ENCODE peak calls at places on chromosome 16, in six cellular contexts. One of them, this sample, is unnamed.

GRCh38 chr16:68289621-68290329 is 21.0 kb downstream of the SLC7A6OS start:
- ATAC-seq in GM12878: peak; percentile 95
- ATAC-seq in A549: no peak
- ATAC-seq in HepG2: no peak
- ATAC-seq in upper lobe of left lung: no peak
- ATAC-seq in K562: peak; percentile 98
- ATAC-seq in this sample: no peak

GRCh38 chr16:792221-792995 is 4.0 kb downstream of the CHTF18 start:
- ATAC-seq in GM12878: no peak
- ATAC-seq in A549: no peak
- ATAC-seq in HepG2: no peak
- ATAC-seq in upper lobe of left lung: no peak
- ATAC-seq in K562: no peak
- ATAC-seq in this sample: no peak

GRCh38 chr16:50585331-50585776 is 37.2 kb downstream of the NKD1 start:
- ATAC-seq in GM12878: no peak
- ATAC-seq in A549: no peak
- ATAC-seq in HepG2: peak; percentile 20
- ATAC-seq in upper lobe of left lung: peak; percentile 78
- ATAC-seq in K562: no peak
- ATAC-seq in this sample: peak; percentile 92

GRCh38 chr16:69340095-69340644 is 598 bp downstream of the NIP7 start:
- ATAC-seq in GM12878: peak; percentile 3
- ATAC-seq in A549: no peak
- ATAC-seq in HepG2: peak; percentile 45
- ATAC-seq in upper lobe of left lung: peak; percentile 13
- ATAC-seq in K562: peak; percentile 17
- ATAC-seq in this sample: no peak

GRCh38 chr16:19085679-19086200 is 18.3 kb downstream of the COQ7 start:
- ATAC-seq in GM12878: no peak
- ATAC-seq in A549: no peak
- ATAC-seq in HepG2: peak; percentile 18
- ATAC-seq in upper lobe of left lung: peak; percentile 9
- ATAC-seq in K562: peak; percentile 76
- ATAC-seq in this sample: no peak

GRCh38 chr16:14650629-14651028 is 17.9 kb downstream of the BFAR start:
- ATAC-seq in GM12878: no peak
- ATAC-seq in A549: no peak
- ATAC-seq in HepG2: no peak
- ATAC-seq in upper lobe of left lung: no peak
- ATAC-seq in K562: no peak
- ATAC-seq in this sample: no peak

GRCh38 chr16:74862743-74863244 is 88.2 kb upstream of the FA2H start:
- ATAC-seq in GM12878: peak; percentile 97
- ATAC-seq in A549: peak; percentile 88
- ATAC-seq in HepG2: peak; percentile 66
- ATAC-seq in upper lobe of left lung: peak; percentile 75
- ATAC-seq in K562: peak; percentile 89
- ATAC-seq in this sample: no peak

GRCh38 chr16:4556580-4556979 is 440 bp downstream of the C16orf96 start:
- ATAC-seq in GM12878: no peak
- ATAC-seq in A549: peak; percentile 41
- ATAC-seq in HepG2: no peak
- ATAC-seq in upper lobe of left lung: peak; percentile 23
- ATAC-seq in K562: no peak
- ATAC-seq in this sample: no peak

GRCh38 chr16:1746693-1747195 is 24.6 kb downstream of the NME3 start:
- ATAC-seq in GM12878: no peak
- ATAC-seq in A549: peak; percentile 60
- ATAC-seq in HepG2: no peak
- ATAC-seq in upper lobe of left lung: no peak
- ATAC-seq in K562: no peak
- ATAC-seq in this sample: no peak

GRCh38 chr16:17369441-17369951 is 101.3 kb downstream of the XYLT1 start:
- ATAC-seq in GM12878: peak; percentile 94
- ATAC-seq in A549: no peak
- ATAC-seq in HepG2: no peak
- ATAC-seq in upper lobe of left lung: peak; percentile 81
- ATAC-seq in K562: no peak
- ATAC-seq in this sample: peak; percentile 39
- TF ChIP-seq EP300 in GM12878: no peak
- TF ChIP-seq EP300 in A549: no peak
- TF ChIP-seq EP300 in HepG2: no peak
- TF ChIP-seq EP300 in upper lobe of left lung: no peak
- TF ChIP-seq EP300 in K562: no peak
- TF ChIP-seq EP300 in this sample: no peak

GRCh38 chr16:31192856-31193642 is 9.5 kb downstream of the PYCARD start:
- ATAC-seq in GM12878: no peak
- ATAC-seq in A549: no peak
- ATAC-seq in HepG2: no peak
- ATAC-seq in upper lobe of left lung: no peak
- ATAC-seq in K562: no peak
- ATAC-seq in this sample: no peak
- TF ChIP-seq POLR2A in GM12878: no peak
- TF ChIP-seq POLR2A in A549: no peak
- TF ChIP-seq POLR2A in HepG2: no peak
- TF ChIP-seq POLR2A in upper lobe of left lung: no peak
- TF ChIP-seq POLR2A in K562: peak; percentile 36
- TF ChIP-seq POLR2A in this sample: no peak

GRCh38 chr16:17380613-17381012 is 90.1 kb downstream of the XYLT1 start:
- ATAC-seq in GM12878: no peak
- ATAC-seq in A549: no peak
- ATAC-seq in HepG2: no peak
- ATAC-seq in upper lobe of left lung: no peak
- ATAC-seq in K562: no peak
- ATAC-seq in this sample: peak; percentile 31
- TF ChIP-seq EP300 in GM12878: no peak
- TF ChIP-seq EP300 in A549: no peak
- TF ChIP-seq EP300 in HepG2: no peak
- TF ChIP-seq EP300 in upper lobe of left lung: no peak
- TF ChIP-seq EP300 in K562: no peak
- TF ChIP-seq EP300 in this sample: no peak

DNA sequence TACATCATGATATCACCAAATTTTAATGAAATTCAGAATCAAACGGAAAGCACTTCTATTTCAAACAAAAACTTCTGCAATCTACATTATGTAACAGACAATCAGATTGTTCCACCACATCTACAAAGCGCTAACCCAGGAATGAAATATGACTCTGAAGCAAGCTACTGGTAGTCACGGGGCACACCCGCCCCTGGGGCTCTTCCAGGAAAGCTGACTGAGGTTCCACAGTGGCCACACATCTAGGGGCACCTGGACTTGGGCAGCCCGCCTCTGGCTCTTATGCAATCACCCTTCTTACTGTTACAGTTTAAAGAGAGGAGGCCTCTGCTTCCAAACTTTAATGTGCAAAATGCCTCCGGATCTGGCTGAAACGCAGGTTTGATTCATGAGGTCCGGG is 27.5 kb downstream of the ZCCHC14 start:
- ATAC-seq in GM12878: no peak
- ATAC-seq in A549: no peak
- ATAC-seq in HepG2: peak; percentile 60
- ATAC-seq in upper lobe of left lung: peak; percentile 92
- ATAC-seq in K562: peak; percentile 70
- ATAC-seq in this sample: peak; percentile 86
- TF ChIP-seq POLR2A in GM12878: no peak
- TF ChIP-seq POLR2A in A549: no peak
- TF ChIP-seq POLR2A in HepG2: no peak
- TF ChIP-seq POLR2A in upper lobe of left lung: no peak
- TF ChIP-seq POLR2A in K562: no peak
- TF ChIP-seq POLR2A in this sample: no peak

GRCh38 chr16:85612191-85612800 is 826 bp upstream of the GSE1 start:
- ATAC-seq in GM12878: peak; percentile 7
- ATAC-seq in A549: peak; percentile 57
- ATAC-seq in HepG2: peak; percentile 18
- ATAC-seq in upper lobe of left lung: peak; percentile 68
- ATAC-seq in K562: peak; percentile 2
- ATAC-seq in this sample: peak; percentile 59

GRCh38 chr16:85613609-85614337 is 651 bp downstream of the GSE1 start:
- ATAC-seq in GM12878: no peak
- ATAC-seq in A549: no peak
- ATAC-seq in HepG2: peak; percentile 1
- ATAC-seq in upper lobe of left lung: no peak
- ATAC-seq in K562: peak; percentile 8
- ATAC-seq in this sample: no peak

GRCh38 chr16:85614338-85615013 is 1.4 kb downstream of the GSE1 start:
- ATAC-seq in GM12878: no peak
- ATAC-seq in A549: no peak
- ATAC-seq in HepG2: no peak
- ATAC-seq in upper lobe of left lung: no peak
- ATAC-seq in K562: no peak
- ATAC-seq in this sample: no peak

GRCh38 chr16:85611455-85612190 is 1.5 kb upstream of the GSE1 start:
- ATAC-seq in GM12878: peak; percentile 2
- ATAC-seq in A549: peak; percentile 26
- ATAC-seq in HepG2: peak; percentile 12
- ATAC-seq in upper lobe of left lung: peak; percentile 11
- ATAC-seq in K562: peak; percentile 1
- ATAC-seq in this sample: peak; percentile 62

GRCh38 chr16:85612801-85613608 is at the start of gene GSE1:
- ATAC-seq in GM12878: peak; percentile 59
- ATAC-seq in A549: peak; percentile 37
- ATAC-seq in HepG2: peak; percentile 62
- ATAC-seq in upper lobe of left lung: peak; percentile 62
- ATAC-seq in K562: peak; percentile 45
- ATAC-seq in this sample: peak; percentile 64
- TF ChIP-seq EP300 in GM12878: no peak
- TF ChIP-seq EP300 in A549: no peak
- TF ChIP-seq EP300 in HepG2: peak; percentile 34
- TF ChIP-seq EP300 in upper lobe of left lung: no peak
- TF ChIP-seq EP300 in K562: peak; percentile 95
- TF ChIP-seq EP300 in this sample: no peak

GRCh38 chr16:8868272-8869211 is at the start of gene CARHSP1:
- ATAC-seq in GM12878: peak; percentile 82
- ATAC-seq in A549: peak; percentile 67
- ATAC-seq in HepG2: peak; percentile 63
- ATAC-seq in upper lobe of left lung: peak; percentile 95
- ATAC-seq in K562: peak; percentile 82
- ATAC-seq in this sample: peak; percentile 90
- TF ChIP-seq POLR2A in GM12878: peak; percentile 79
- TF ChIP-seq POLR2A in A549: peak; percentile 53
- TF ChIP-seq POLR2A in HepG2: no peak
- TF ChIP-seq POLR2A in upper lobe of left lung: no peak
- TF ChIP-seq POLR2A in K562: peak; percentile 88
- TF ChIP-seq POLR2A in this sample: peak; percentile 25

GRCh38 chr16:87853411-87854052 is 15.8 kb downstream of the SLC7A5 start:
- ATAC-seq in GM12878: peak; percentile 78
- ATAC-seq in A549: peak; percentile 18
- ATAC-seq in HepG2: peak; percentile 2
- ATAC-seq in upper lobe of left lung: peak; percentile 83
- ATAC-seq in K562: peak; percentile 73
- ATAC-seq in this sample: peak; percentile 88
- TF ChIP-seq EP300 in GM12878: no peak
- TF ChIP-seq EP300 in A549: peak; percentile 93
- TF ChIP-seq EP300 in HepG2: peak; percentile 60
- TF ChIP-seq EP300 in upper lobe of left lung: no peak
- TF ChIP-seq EP300 in K562: peak; percentile 62
- TF ChIP-seq EP300 in this sample: no peak

GRCh38 chr16:12709807-12710206 is 93.9 kb downstream of the CPPED1 start:
- ATAC-seq in GM12878: no peak
- ATAC-seq in A549: no peak
- ATAC-seq in HepG2: no peak
- ATAC-seq in upper lobe of left lung: no peak
- ATAC-seq in K562: no peak
- ATAC-seq in this sample: no peak
- TF ChIP-seq POLR2A in GM12878: no peak
- TF ChIP-seq POLR2A in A549: no peak
- TF ChIP-seq POLR2A in HepG2: no peak
- TF ChIP-seq POLR2A in upper lobe of left lung: no peak
- TF ChIP-seq POLR2A in K562: no peak
- TF ChIP-seq POLR2A in this sample: no peak

DNA sequence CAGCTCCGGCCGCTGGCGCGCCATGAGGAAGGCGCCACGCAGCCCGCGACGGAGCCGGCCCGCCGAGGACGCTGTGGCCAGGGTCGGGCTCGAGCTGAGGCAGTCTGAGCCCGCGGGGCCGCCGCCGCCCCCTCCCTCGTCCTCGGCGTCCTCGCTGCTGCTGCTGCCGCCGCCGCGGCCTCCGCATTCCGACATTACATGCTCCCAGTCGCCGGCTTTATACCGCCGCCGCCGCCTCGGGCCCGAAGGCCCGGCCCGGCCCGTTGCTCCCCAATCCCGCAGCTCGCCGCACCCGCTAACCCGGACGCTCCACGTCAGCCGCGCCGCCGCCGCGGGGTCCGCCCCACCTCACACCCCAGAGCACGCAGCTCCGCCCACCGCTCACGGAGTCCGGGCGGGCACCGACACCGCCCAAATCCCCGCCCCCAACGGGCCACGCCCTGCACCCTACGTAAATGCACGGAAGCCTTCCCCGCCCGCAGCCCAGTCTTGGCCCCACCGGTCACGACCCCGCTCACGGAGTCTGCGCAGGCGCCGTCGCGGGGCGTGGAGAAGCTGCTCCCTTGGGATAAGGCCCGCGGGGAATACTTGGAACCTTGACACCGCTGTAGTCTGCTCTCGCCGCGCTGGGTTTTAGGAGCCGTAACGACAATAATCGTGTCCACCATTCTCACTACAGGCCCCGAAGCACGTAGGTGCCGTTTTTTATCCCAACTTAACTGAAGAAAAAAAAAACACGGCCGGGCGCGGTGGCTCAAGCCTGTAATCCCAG is at the start of gene TXNDC11:
- ATAC-seq in GM12878: peak; percentile 88
- ATAC-seq in A549: peak; percentile 95
- ATAC-seq in HepG2: peak; percentile 88
- ATAC-seq in upper lobe of left lung: peak; percentile 99
- ATAC-seq in K562: peak; percentile 95
- ATAC-seq in this sample: peak; percentile 97
- TF ChIP-seq EP300 in GM12878: peak; percentile 18
- TF ChIP-seq EP300 in A549: no peak
- TF ChIP-seq EP300 in HepG2: peak; percentile 59
- TF ChIP-seq EP300 in upper lobe of left lung: no peak
- TF ChIP-seq EP300 in K562: no peak
- TF ChIP-seq EP300 in this sample: no peak

DNA sequence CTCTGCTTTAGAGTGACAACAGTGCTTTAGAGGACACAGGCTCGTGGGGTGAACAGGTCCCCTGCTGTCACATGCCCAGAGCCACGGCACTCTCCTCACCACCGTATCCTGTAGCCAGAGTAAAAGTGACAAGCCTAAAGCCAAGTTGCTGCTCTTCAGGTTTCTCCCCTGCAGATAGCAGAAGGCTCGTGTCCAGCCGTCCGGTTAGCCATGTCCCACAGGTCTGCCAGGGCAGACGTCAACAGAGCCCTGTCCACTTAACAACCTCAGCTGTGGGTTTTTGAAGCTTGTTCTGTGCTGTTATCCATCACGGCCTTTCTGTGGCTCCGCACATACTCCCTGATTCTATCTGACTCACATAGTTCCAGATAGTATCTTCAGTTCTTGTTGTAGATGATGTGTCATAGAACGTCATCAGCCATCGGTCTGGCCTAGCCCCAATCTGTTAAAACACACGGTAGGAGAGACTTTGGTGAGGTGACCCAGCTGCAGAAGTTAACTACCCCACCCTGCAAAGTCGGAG is 100.7 kb downstream of the SOCS1 start:
- ATAC-seq in GM12878: no peak
- ATAC-seq in A549: no peak
- ATAC-seq in HepG2: no peak
- ATAC-seq in upper lobe of left lung: no peak
- ATAC-seq in K562: no peak
- ATAC-seq in this sample: no peak
- TF ChIP-seq POLR2A in GM12878: no peak
- TF ChIP-seq POLR2A in A549: no peak
- TF ChIP-seq POLR2A in HepG2: no peak
- TF ChIP-seq POLR2A in upper lobe of left lung: no peak
- TF ChIP-seq POLR2A in K562: no peak
- TF ChIP-seq POLR2A in this sample: no peak

This sample was measured in gastroesophageal sphincter.